ENCODE peak calls at places on chromosome 20, in nine cellular contexts. R is body of pancreas, Z is IMR-90, N is HCT116, S is A549, J is tibial nerve, K is endothelial cell of umbilical vein, I is upper lobe of left lung, T is breast epithelium. F is an unnamed sample.

GRCh38 chr20:51385941-51386530 is 156.5 kb downstream of the NFATC2 start:
- DNase-seq in T (no peak), K (peak), J (no peak), S (peak), Z (peak), I (no peak), R (no peak), N (peak), F (peak)

GRCh38 chr20:10763117-10763516 is 89.3 kb upstream of the JAG1 start:
- DNase-seq in S (no peak), N (no peak), Z (peak), I (no peak), K (no peak), R (no peak), T (no peak), J (no peak), F (no peak)

GRCh38 chr20:5863040-5863811 is 87.1 kb downstream of the TRMT6 start:
- DNase-seq in S (no peak), K (peak), Z (peak), T (no peak), N (no peak), J (no peak), R (peak), I (no peak), F (no peak)

GRCh38 chr20:47358672-47359532 is 2.4 kb upstream of the ZMYND8 start:
- DNase-seq in Z (peak), T (peak), R (peak), S (peak), I (no peak), J (peak), K (peak), N (peak), F (peak)

GRCh38 chr20:37907677-37908397 is 4.9 kb downstream of the VSTM2L start:
- DNase-seq in T (no peak), N (no peak), Z (peak), S (peak), K (peak), R (no peak), I (no peak), J (no peak), F (no peak)

GRCh38 chr20:41524980-41525613 is 93.1 kb downstream of the CHD6 start:
- DNase-seq in I (no peak), K (peak), Z (peak), T (peak), S (no peak), R (peak), N (no peak), J (peak), F (no peak)

GRCh38 chr20:19785173-19785799 is 27.2 kb downstream of the RIN2 start:
- DNase-seq in S (peak), I (no peak), N (no peak), K (no peak), J (no peak), T (no peak), Z (peak), R (no peak), F (no peak)

GRCh38 chr20:53448426-53448825 is 145.2 kb downstream of the ZNF217 start:
- DNase-seq in R (no peak), N (no peak), J (no peak), Z (no peak), I (no peak), S (no peak), T (no peak), K (no peak), F (no peak)

GRCh38 chr20:31551581-31552081 is 37.4 kb downstream of the HM13 start:
- DNase-seq in N (no peak), S (no peak), Z (no peak), T (no peak), K (no peak), R (no peak), J (no peak), I (no peak), F (no peak)

GRCh38 chr20:62392621-62393164 is 5.8 kb downstream of the RPS21 start:
- DNase-seq in T (no peak), Z (no peak), N (no peak), K (no peak), S (no peak), J (no peak), R (no peak), I (peak), F (no peak)

GRCh38 chr20:43379239-43379917 is 78.3 kb upstream of the SRSF6 start:
- DNase-seq in T (no peak), J (no peak), R (no peak), Z (peak), S (peak), N (no peak), I (no peak), K (no peak), F (no peak)

GRCh38 chr20:63703471-63703975 is 4.3 kb downstream of the ARFRP1 start:
- DNase-seq in Z (no peak), K (no peak), S (no peak), I (peak), R (no peak), J (no peak), N (no peak), T (no peak), F (no peak)
- TF ChIP-seq POLR2A in Z (no peak), K (no peak), S (no peak), I (no peak), R (no peak), J (no peak), N (no peak), T (no peak), F (no peak)

GRCh38 chr20:3172933-3173581 is at the start of gene LZTS3:
- DNase-seq in I (peak), J (peak), T (peak), K (peak), R (peak), S (peak), Z (peak), N (no peak), F (peak)
- TF ChIP-seq POLR2A in I (peak), J (peak), T (no peak), K (no peak), R (peak), S (no peak), Z (peak), N (no peak), F (no peak)

GRCh38 chr20:38924718-38925117 is 1.5 kb upstream of the FAM83D start:
- DNase-seq in Z (no peak), I (no peak), K (no peak), J (no peak), T (no peak), S (no peak), N (no peak), R (no peak), F (no peak)

GRCh38 chr20:38930242-38930569 is 4.0 kb downstream of the FAM83D start:
- DNase-seq in I (no peak), T (no peak), Z (no peak), R (no peak), J (no peak), K (no peak), S (no peak), N (no peak), F (no peak)

GRCh38 chr20:38926934-38927616 is 858 bp downstream of the FAM83D start:
- DNase-seq in Z (peak), S (peak), N (no peak), J (no peak), I (no peak), R (no peak), K (peak), T (no peak), F (peak)

GRCh38 chr20:38927902-38928578 is 1.8 kb downstream of the FAM83D start:
- DNase-seq in S (peak), T (no peak), R (no peak), I (no peak), K (no peak), Z (no peak), N (no peak), J (no peak), F (peak)

GRCh38 chr20:38926142-38926933 is at the start of gene FAM83D:
- DNase-seq in N (peak), S (peak), T (peak), J (peak), Z (peak), I (peak), K (peak), R (peak), F (peak)
- TF ChIP-seq POLR2A in N (peak), S (peak), T (no peak), J (peak), Z (peak), I (peak), K (peak), R (peak), F (peak)

DNA sequence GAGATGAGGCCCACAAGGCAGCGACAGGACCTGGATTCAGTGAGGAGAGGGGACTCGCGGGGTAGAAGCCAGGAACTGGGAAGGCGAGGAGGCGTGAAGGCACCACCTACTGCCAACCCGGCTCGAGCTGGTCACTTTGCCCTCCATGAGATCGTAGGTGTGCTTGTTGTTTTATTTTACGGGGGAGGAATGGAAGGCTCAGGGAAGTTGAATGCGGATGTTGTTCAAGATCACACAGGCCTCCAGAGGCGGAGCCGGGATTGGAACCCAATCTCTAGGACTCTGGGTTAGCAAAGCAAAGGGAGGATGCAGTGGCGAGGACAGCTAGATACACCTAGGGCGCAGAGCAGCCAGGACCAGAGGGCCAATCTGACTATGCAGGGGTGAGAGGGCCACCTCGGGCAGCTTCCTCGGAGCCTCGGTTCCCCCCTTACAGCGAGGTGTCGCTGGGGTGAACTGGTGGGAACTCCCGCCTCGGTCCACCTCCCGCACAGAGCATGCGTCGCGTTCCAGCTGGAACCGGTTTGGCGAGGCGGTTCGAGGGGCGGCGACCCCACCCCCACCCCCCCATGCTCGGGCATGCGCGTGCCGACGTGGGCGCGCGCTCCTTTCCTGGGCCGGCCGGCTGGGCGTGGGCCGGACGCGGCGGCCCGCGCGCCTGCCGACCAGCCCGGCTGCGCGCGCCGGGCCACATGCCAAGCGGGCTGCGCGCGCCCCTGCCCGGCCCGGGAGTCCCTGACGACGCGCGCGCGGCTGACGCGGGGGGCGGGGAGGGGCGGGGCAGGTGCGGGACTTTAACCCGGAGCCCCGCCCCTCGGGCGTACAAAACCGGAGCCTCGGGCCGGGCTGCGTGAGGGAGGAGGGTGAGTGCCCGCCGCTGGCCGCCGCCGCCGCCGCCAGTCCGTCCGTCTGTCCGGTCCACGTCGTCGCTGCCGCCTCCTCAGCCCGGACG is 80.4 kb upstream of the MYL9 start:
- DNase-seq in J (peak), R (peak), Z (peak), K (peak), T (peak), I (peak), N (peak), S (peak), F (peak)
- TF ChIP-seq POLR2A in J (peak), R (peak), Z (peak), K (peak), T (peak), I (peak), N (peak), S (peak), F (peak)

F was measured in erythroblast.